ENCODE peak calls at places on chromosomes 1 and 21, in four cellular contexts. F, O, E and J are unnamed samples. For H3K4me1, the result is how much of the 10 kb centered on the place peaks cover.

GRCh38 chr1:235127774-235128452 is 724 bp downstream of the TOMM20 start:
- DNase-seq in F (no peak), O (no peak), E (no peak), J (no peak)

GRCh38 chr1:109248797-109249629 is at the start of gene CELSR2:
- DNase-seq in F (peak), O (peak), E (peak), J (no peak)

GRCh38 chr1:59845091-59845490 is 30.3 kb downstream of the HOOK1 start:
- DNase-seq in F (no peak), O (peak), E (no peak), J (no peak)

GRCh38 chr1:160707171-160708109 is 4.2 kb downstream of the CD48 start:
- DNase-seq in F (no peak), O (no peak), E (no peak), J (no peak)

GRCh38 chr1:171934664-171935063 is 93.4 kb downstream of the DNM3 start:
- DNase-seq in F (no peak), O (no peak), E (no peak), J (no peak)

GRCh38 chr1:198102454-198102791 is 54.4 kb upstream of the NEK7 start:
- DNase-seq in F (no peak), O (no peak), E (peak), J (no peak)

GRCh38 chr21:15667010-15667409 is 62.8 kb upstream of the USP25 start:
- DNase-seq in F (no peak), O (no peak), E (peak), J (peak)

GRCh38 chr1:187471555-187471954 is 642.8 kb downstream of the PLA2G4A start:
- DNase-seq in F (no peak), O (peak), E (peak), J (no peak)

GRCh38 chr1:158417586-158417985 is 8.5 kb downstream of the OR10K2 start:
- DNase-seq in F (no peak), O (no peak), E (no peak), J (no peak)

GRCh38 chr1:211344335-211344664 is 17.7 kb downstream of the TRAF5 start:
- DNase-seq in F (no peak), O (no peak), E (peak), J (no peak)

GRCh38 chr1:225780609-225781008 is 3.0 kb downstream of the SRP9 start:
- DNase-seq in F (no peak), O (no peak), E (no peak), J (no peak)

GRCh38 chr1:183073320-183073719 is 50.1 kb downstream of the LAMC1 start:
- DNase-seq in F (no peak), O (no peak), E (no peak), J (no peak)

GRCh38 chr1:236284291-236284711 is 2.5 kb upstream of the ERO1B start:
- DNase-seq in F (no peak), O (no peak), E (no peak), J (no peak)

GRCh38 chr1:84724128-84724860 is 34.0 kb upstream of the SSX2IP start:
- DNase-seq in F (no peak), O (peak), E (no peak), J (no peak)

GRCh38 chr1:64955093-64956066 is 11.0 kb downstream of the JAK1 start:
- DNase-seq in F (peak), O (no peak), E (no peak), J (no peak)

GRCh38 chr1:178874966-178875365 is 4.1 kb upstream of the ANGPTL1 start:
- DNase-seq in F (no peak), O (no peak), E (no peak), J (no peak)

GRCh38 chr1:45543599-45544417 is 6.8 kb upstream of the AKR1A1 start:
- DNase-seq in F (peak), O (no peak), E (peak), J (no peak)

GRCh38 chr21:31660134-31660565 is 657 bp downstream of the SOD1 start:
- DNase-seq in F (no peak), O (peak), E (no peak), J (peak)

GRCh38 chr1:1021010-1021845 is 1.3 kb downstream of the AGRN start:
- DNase-seq in F (peak), O (peak), E (peak), J (no peak)

GRCh38 chr1:192100686-192101468 is 57.4 kb upstream of the RGS18 start:
- DNase-seq in F (no peak), O (no peak), E (no peak), J (peak)

GRCh38 chr1:20442920-20443625 is 42.9 kb downstream of the CAMK2N1 start:
- DNase-seq in F (no peak), O (no peak), E (no peak), J (no peak)

GRCh38 chr1:44380666-44381177 is 24.3 kb upstream of the RNF220 start:
- DNase-seq in F (no peak), O (no peak), E (no peak), J (no peak)

GRCh38 chr1:116720406-116721071 is 33.7 kb upstream of the CD2 start:
- DNase-seq in F (no peak), O (no peak), E (no peak), J (peak)

GRCh38 chr1:57350619-57351018 is 73.2 kb downstream of the DAB1 start:
- DNase-seq in F (no peak), O (peak), E (peak), J (no peak)

GRCh38 chr21:26686278-26686677 is 113.2 kb upstream of the CYYR1 start:
- DNase-seq in F (no peak), O (peak), E (no peak), J (peak)

GRCh38 chr1:102733491-102734236 is 374.7 kb downstream of the COL11A1 start:
- DNase-seq in F (no peak), O (no peak), E (peak), J (no peak)

GRCh38 chr1:85330711-85331290 is 54.4 kb upstream of the BCL10 start:
- DNase-seq in F (peak), O (peak), E (peak), J (no peak)

GRCh38 chr1:19866758-19867157 is 15.4 kb upstream of the OTUD3 start:
- DNase-seq in F (no peak), O (peak), E (peak), J (no peak)

GRCh38 chr1:49424782-49425181 is 599.0 kb downstream of the AGBL4 start:
- DNase-seq in F (no peak), O (peak), E (peak), J (no peak)

GRCh38 chr1:58870298-58870676 is 86.4 kb upstream of the JUN start:
- DNase-seq in F (no peak), O (no peak), E (peak), J (no peak)

GRCh38 chr1:223738465-223739365 is 26.4 kb downstream of the CAPN2 start:
- DNase-seq in F (no peak), O (no peak), E (no peak), J (no peak)

GRCh38 chr21:45551316-45551715 is 9.1 kb upstream of the SLC19A1 start:
- DNase-seq in F (peak), O (no peak), E (peak), J (peak)

GRCh38 chr21:45551816-45552695 is 9.8 kb upstream of the SLC19A1 start:
- DNase-seq in F (peak), O (no peak), E (no peak), J (no peak)

GRCh38 chr21:45548711-45549491 is 6.7 kb upstream of the SLC19A1 start:
- DNase-seq in F (peak), O (no peak), E (no peak), J (no peak)

GRCh38 chr21:45550552-45551210 is 8.4 kb upstream of the SLC19A1 start:
- DNase-seq in F (peak), O (no peak), E (no peak), J (no peak)

GRCh38 chr21:45549670-45550463 is 7.6 kb upstream of the SLC19A1 start:
- DNase-seq in F (peak), O (no peak), E (no peak), J (no peak)
- TF ChIP-seq CTCF in F (no peak), O (no peak), E (no peak), J (no peak)

GRCh38 chr1:154420961-154421924 is 16.1 kb downstream of the IL6R start:
- DNase-seq in F (no peak), O (no peak), E (no peak), J (no peak)
- H3K4me1 ChIP-seq in F (half or more), O (under half), E (half or more), J (half or more)

GRCh38 chr1:174022080-174022975 is at the start of gene RC3H1:
- DNase-seq in F (peak), O (peak), E (peak), J (no peak)
- TF ChIP-seq CTCF in F (no peak), O (no peak), E (no peak), J (no peak)

GRCh38 chr1:226945106-226945857 is 5.2 kb downstream of the COQ8A start:
- DNase-seq in F (no peak), O (no peak), E (no peak), J (no peak)

GRCh38 chr1:226946841-226947240 is 6.7 kb downstream of the COQ8A start:
- DNase-seq in F (no peak), O (no peak), E (no peak), J (no peak)

GRCh38 chr1:226945858-226946245 is 5.8 kb downstream of the COQ8A start:
- DNase-seq in F (no peak), O (no peak), E (no peak), J (no peak)

GRCh38 chr1:226948051-226948450 is 8.0 kb downstream of the COQ8A start:
- DNase-seq in F (no peak), O (no peak), E (no peak), J (no peak)

GRCh38 chr1:226946285-226946684 is 6.2 kb downstream of the COQ8A start:
- DNase-seq in F (no peak), O (no peak), E (no peak), J (no peak)
- H3K4me1 ChIP-seq in F (half or more), O (under half), E (under half), J (under half)

DNA sequence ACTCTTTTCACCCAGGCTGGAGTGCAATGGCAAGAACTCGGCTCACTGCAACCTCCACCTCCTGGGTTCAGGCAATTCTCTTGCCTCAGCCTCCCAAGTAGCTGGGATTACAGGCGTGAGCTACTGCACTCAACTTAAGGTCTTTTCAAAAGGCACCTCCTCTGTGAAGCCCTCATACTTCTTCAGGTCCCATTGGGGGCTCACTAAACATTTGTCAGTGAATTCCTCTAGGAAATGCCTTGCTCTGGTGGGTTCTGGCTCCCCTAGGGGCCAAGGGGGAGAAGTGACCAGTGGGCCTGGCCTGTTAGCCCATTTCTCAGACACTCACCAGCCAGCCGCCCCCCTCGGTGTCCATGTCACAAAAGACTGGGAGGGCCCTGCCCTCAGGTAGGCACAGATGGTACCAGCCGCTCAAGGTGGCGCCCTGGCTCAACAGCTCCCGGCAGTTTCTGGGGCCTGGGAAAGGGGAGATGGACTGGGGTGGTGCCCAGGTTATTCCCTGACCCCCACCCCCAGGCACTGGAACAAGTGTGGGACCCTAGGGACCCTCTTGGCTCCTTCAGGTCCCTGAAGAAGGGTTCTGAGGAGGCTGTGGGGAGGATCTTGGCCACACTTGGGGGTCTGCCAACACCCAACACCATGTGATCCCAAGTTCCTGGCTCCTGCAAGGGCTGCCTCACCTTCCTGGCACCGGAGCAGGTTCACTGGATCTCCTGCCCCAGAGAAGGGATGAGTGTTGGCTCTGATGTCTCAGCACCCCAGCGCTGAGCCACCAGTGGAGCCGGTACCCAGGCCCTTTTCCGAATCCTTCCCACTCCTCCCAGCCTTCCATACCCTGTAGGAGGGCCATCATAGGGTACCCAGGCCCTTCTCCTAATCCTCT is 1.6 kb downstream of the FCN3 start:
- DNase-seq in F (no peak), O (no peak), E (no peak), J (no peak)
- TF ChIP-seq CTCF in F (no peak), O (peak), E (no peak), J (peak)

GRCh38 chr1:2522230-2522629 is 4.2 kb downstream of the PANK4 start:
- DNase-seq in F (no peak), O (no peak), E (no peak), J (no peak)

GRCh38 chr1:2523191-2523890 is 3.1 kb downstream of the PANK4 start:
- DNase-seq in F (no peak), O (no peak), E (no peak), J (no peak)

GRCh38 chr1:2525896-2526823 is at the start of gene PANK4:
- DNase-seq in F (peak), O (peak), E (peak), J (peak)

GRCh38 chr1:2525524-2525895 is 886 bp downstream of the PANK4 start:
- DNase-seq in F (no peak), O (no peak), E (no peak), J (no peak)

DNA sequence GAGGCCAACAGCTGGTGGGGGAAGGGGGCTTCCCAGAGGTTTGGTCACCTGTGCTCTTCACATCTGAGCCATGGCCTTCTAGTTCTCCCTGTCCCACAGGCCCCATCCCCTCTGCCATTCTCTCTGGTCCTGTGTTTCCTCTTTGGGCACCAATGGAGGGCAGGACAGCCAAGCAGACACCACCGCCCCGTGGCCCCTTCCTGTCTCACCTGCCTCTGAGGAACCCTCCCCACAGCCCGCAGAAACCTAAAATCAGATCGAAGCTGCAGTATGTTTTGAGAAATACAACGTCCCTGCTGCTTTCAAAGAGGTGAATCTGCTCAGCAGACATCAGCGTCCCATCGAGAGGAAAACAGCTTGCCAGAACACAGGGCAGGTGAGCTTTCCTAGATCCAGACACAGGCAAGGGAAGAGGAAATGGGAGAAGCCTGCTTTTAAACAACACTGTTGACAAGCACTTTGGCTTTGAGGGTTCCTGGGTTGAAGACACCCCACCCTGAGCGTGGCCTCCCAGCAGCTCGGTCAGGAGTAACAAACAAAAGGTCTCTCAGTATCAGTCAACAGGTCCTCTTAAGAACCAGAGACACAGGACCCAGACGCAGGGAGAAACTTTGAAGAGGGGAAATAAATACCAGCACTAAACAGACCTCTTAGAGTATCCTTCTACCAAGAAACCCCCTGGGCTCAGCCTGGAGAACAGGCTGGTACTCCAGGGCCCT is 2.3 kb downstream of the PANK4 start:
- DNase-seq in F (no peak), O (no peak), E (no peak), J (no peak)
- H3K4me1 ChIP-seq in F (half or more), O (under half), E (under half), J (under half)

GRCh38 chr1:153345187-153346066 is 3.2 kb downstream of the PGLYRP4 start:
- DNase-seq in F (no peak), O (no peak), E (no peak), J (no peak)

GRCh38 chr1:153347856-153348255 is 785 bp downstream of the PGLYRP4 start:
- DNase-seq in F (no peak), O (no peak), E (no peak), J (no peak)

GRCh38 chr1:153346067-153346723 is 2.4 kb downstream of the PGLYRP4 start:
- DNase-seq in F (no peak), O (no peak), E (no peak), J (no peak)

GRCh38 chr1:153349363-153350340 is 1.0 kb upstream of the PGLYRP4 start:
- DNase-seq in F (no peak), O (peak), E (no peak), J (no peak)

GRCh38 chr1:153348511-153349362 is at the start of gene PGLYRP4:
- DNase-seq in F (no peak), O (no peak), E (no peak), J (peak)
- TF ChIP-seq CTCF in F (no peak), O (no peak), E (no peak), J (peak)

DNA sequence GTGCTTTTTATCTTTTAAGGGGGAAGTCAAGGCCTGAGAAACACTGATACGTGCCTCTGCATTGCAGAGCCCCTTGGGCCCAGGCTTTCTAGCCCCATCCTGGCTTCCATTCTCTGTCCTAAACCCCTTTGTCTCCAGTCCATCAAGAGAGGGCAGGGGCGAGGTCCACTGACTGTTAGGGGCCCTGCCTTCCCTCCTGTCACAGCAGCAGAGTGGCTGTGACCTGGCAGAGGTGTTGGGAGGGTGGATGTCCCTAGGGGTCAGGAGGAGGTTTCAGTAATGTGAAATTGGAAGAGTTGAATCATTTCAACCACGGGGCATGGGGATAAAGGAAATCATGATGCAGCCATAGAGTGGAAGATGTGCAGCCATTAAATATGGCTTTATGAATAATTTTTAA is 24.0 kb downstream of the SOX13 start:
- DNase-seq in F (no peak), O (no peak), E (no peak), J (no peak)
- H3K4me1 ChIP-seq in F (half or more), O (under half), E (under half), J (under half)

GRCh38 chr1:239951518-239952130 is 140.1 kb upstream of the FMN2 start:
- DNase-seq in F (peak), O (peak), E (peak), J (peak)
- TF ChIP-seq CTCF in F (peak), O (peak), E (peak), J (peak)

DNA sequence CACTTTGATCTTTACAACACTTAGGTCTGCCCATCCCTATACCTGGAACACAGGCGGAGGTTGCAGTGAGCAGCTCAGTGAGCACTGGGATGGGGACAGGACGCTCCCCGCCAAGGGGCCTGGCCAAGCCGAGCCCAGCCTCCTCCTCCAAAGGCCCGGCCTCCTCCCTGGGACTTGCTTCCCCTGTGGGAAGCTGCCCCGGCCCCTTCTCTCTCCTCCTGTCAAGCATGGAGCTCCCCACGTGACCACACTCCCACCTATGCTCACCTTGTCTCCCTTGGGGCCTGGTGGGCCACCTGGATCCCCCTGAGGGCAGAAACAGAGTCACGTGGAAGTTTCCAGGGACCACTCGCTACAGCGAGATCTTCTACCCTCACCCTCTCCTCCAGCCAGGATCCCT is 12.9 kb downstream of the COL16A1 start:
- DNase-seq in F (no peak), O (no peak), E (no peak), J (no peak)
- H3K4me1 ChIP-seq in F (under half), O (under half), E (under half), J (under half)